ENCODE peak calls at places on chromosomes 6 and 20, in four cellular contexts. V is mucosa of gallbladder, A is NCI-H524, B is progenitor cell of endocrine pancreas. T is an unnamed sample.

GRCh38 chr6:157108923-157109322 is 214.4 kb downstream of the TMEM242 start:
- DNase-seq in A (no peak), B (no peak), V (no peak), T (no peak)

GRCh38 chr6:127102299-127102698 is 16.2 kb upstream of the RSPO3 start:
- DNase-seq in V (no peak), A (no peak), B (no peak), T (peak)

GRCh38 chr6:109892451-109893435 is 85.4 kb upstream of the GPR6 start:
- DNase-seq in B (no peak), V (peak), A (no peak), T (no peak)

GRCh38 chr20:46552460-46553420 is 2.3 kb upstream of the OCSTAMP start:
- DNase-seq in B (no peak), V (no peak), A (no peak), T (no peak)

GRCh38 chr6:123592426-123592825 is 44.3 kb downstream of the TRDN start:
- DNase-seq in A (no peak), B (no peak), V (no peak), T (no peak)

GRCh38 chr6:121881974-121882667 is 446.7 kb downstream of the GJA1 start:
- DNase-seq in A (no peak), B (no peak), V (no peak), T (peak)

GRCh38 chr20:46088409-46089075 is 1.2 kb downstream of the NCOA5 start:
- DNase-seq in A (no peak), V (no peak), B (no peak), T (no peak)

GRCh38 chr6:1708820-1709612 is 99.3 kb downstream of the FOXC1 start:
- DNase-seq in V (no peak), B (no peak), A (no peak), T (no peak)

GRCh38 chr20:50286609-50287008 is 96.0 kb downstream of the CEBPB start:
- DNase-seq in V (peak), A (no peak), B (no peak), T (peak)

GRCh38 chr20:21323640-21324039 is 20.5 kb downstream of the XRN2 start:
- DNase-seq in V (no peak), A (no peak), B (no peak), T (peak)